ENCODE peak calls at places on chromosome X, in six cellular contexts. One of them, this sample, is unnamed.
A peak's percentile ranks its signal among the peaks of the same experiment; 100 is the strongest.

GRCh38 chrX:104172121-104172520 is 5.9 kb downstream of the FAM199X start:
- DNase-seq in stimulated activated CD8-positive, alpha-beta memory T cell treated with anti-CD3 and anti-CD28 coated beads, Interleukin-4, amount 100 ng/mL, for 24 hours: no peak
- DNase-seq in naive thymus-derived CD8-positive, alpha-beta T cell: no peak
- DNase-seq in activated CD8-positive, alpha-beta T cell treated with anti-CD3 and anti-CD28 coated beads for 36 hours: no peak
- DNase-seq in AG04449: no peak
- DNase-seq in astrocyte of the spinal cord: no peak
- DNase-seq in this sample: no peak

GRCh38 chrX:69307736-69308135 is 142.5 kb upstream of the PJA1 start:
- DNase-seq in activated CD8-positive, alpha-beta T cell treated with anti-CD3 and anti-CD28 coated beads for 36 hours: no peak
- DNase-seq in astrocyte of the spinal cord: no peak
- DNase-seq in stimulated activated CD8-positive, alpha-beta memory T cell treated with anti-CD3 and anti-CD28 coated beads, Interleukin-4, amount 100 ng/mL, for 24 hours: no peak
- DNase-seq in naive thymus-derived CD8-positive, alpha-beta T cell: no peak
- DNase-seq in AG04449: no peak
- DNase-seq in this sample: no peak

GRCh38 chrX:101220881-101221280 is 1.3 kb downstream of the DRP2 start:
- DNase-seq in naive thymus-derived CD8-positive, alpha-beta T cell: no peak
- DNase-seq in AG04449: no peak
- DNase-seq in activated CD8-positive, alpha-beta T cell treated with anti-CD3 and anti-CD28 coated beads for 36 hours: no peak
- DNase-seq in stimulated activated CD8-positive, alpha-beta memory T cell treated with anti-CD3 and anti-CD28 coated beads, Interleukin-4, amount 100 ng/mL, for 24 hours: no peak
- DNase-seq in astrocyte of the spinal cord: no peak
- DNase-seq in this sample: no peak

GRCh38 chrX:119990409-119990994 is 47.0 kb upstream of the NKAP start:
- DNase-seq in naive thymus-derived CD8-positive, alpha-beta T cell: no peak
- DNase-seq in activated CD8-positive, alpha-beta T cell treated with anti-CD3 and anti-CD28 coated beads for 36 hours: no peak
- DNase-seq in stimulated activated CD8-positive, alpha-beta memory T cell treated with anti-CD3 and anti-CD28 coated beads, Interleukin-4, amount 100 ng/mL, for 24 hours: no peak
- DNase-seq in astrocyte of the spinal cord: no peak
- DNase-seq in AG04449: no peak
- DNase-seq in this sample: no peak

GRCh38 chrX:131693359-131693758 is 149.5 kb downstream of the OR13H1 start:
- DNase-seq in stimulated activated CD8-positive, alpha-beta memory T cell treated with anti-CD3 and anti-CD28 coated beads, Interleukin-4, amount 100 ng/mL, for 24 hours: no peak
- DNase-seq in astrocyte of the spinal cord: no peak
- DNase-seq in naive thymus-derived CD8-positive, alpha-beta T cell: no peak
- DNase-seq in AG04449: no peak
- DNase-seq in activated CD8-positive, alpha-beta T cell treated with anti-CD3 and anti-CD28 coated beads for 36 hours: no peak
- DNase-seq in this sample: no peak

GRCh38 chrX:148043456-148043855 is 62.3 kb downstream of the FMR1NB start:
- DNase-seq in AG04449: no peak
- DNase-seq in astrocyte of the spinal cord: peak; percentile 19
- DNase-seq in naive thymus-derived CD8-positive, alpha-beta T cell: no peak
- DNase-seq in activated CD8-positive, alpha-beta T cell treated with anti-CD3 and anti-CD28 coated beads for 36 hours: peak; percentile 3
- DNase-seq in stimulated activated CD8-positive, alpha-beta memory T cell treated with anti-CD3 and anti-CD28 coated beads, Interleukin-4, amount 100 ng/mL, for 24 hours: no peak
- DNase-seq in this sample: no peak

GRCh38 chrX:154545673-154546274 is 872 bp downstream of the G6PD start:
- DNase-seq in astrocyte of the spinal cord: no peak
- DNase-seq in activated CD8-positive, alpha-beta T cell treated with anti-CD3 and anti-CD28 coated beads for 36 hours: no peak
- DNase-seq in stimulated activated CD8-positive, alpha-beta memory T cell treated with anti-CD3 and anti-CD28 coated beads, Interleukin-4, amount 100 ng/mL, for 24 hours: no peak
- DNase-seq in AG04449: no peak
- DNase-seq in naive thymus-derived CD8-positive, alpha-beta T cell: no peak
- DNase-seq in this sample: no peak

GRCh38 chrX:153445856-153446635 is at the start of gene TREX2:
- DNase-seq in AG04449: no peak
- DNase-seq in naive thymus-derived CD8-positive, alpha-beta T cell: no peak
- DNase-seq in astrocyte of the spinal cord: no peak
- DNase-seq in stimulated activated CD8-positive, alpha-beta memory T cell treated with anti-CD3 and anti-CD28 coated beads, Interleukin-4, amount 100 ng/mL, for 24 hours: no peak
- DNase-seq in activated CD8-positive, alpha-beta T cell treated with anti-CD3 and anti-CD28 coated beads for 36 hours: no peak
- DNase-seq in this sample: no peak

GRCh38 chrX:108735087-108735679 is 1.2 kb downstream of the IRS4 start:
- DNase-seq in astrocyte of the spinal cord: no peak
- DNase-seq in activated CD8-positive, alpha-beta T cell treated with anti-CD3 and anti-CD28 coated beads for 36 hours: no peak
- DNase-seq in naive thymus-derived CD8-positive, alpha-beta T cell: no peak
- DNase-seq in stimulated activated CD8-positive, alpha-beta memory T cell treated with anti-CD3 and anti-CD28 coated beads, Interleukin-4, amount 100 ng/mL, for 24 hours: no peak
- DNase-seq in AG04449: no peak
- DNase-seq in this sample: no peak

GRCh38 chrX:47093248-47093647 is 15.0 kb downstream of the RGN start:
- DNase-seq in astrocyte of the spinal cord: peak; percentile 22
- DNase-seq in naive thymus-derived CD8-positive, alpha-beta T cell: peak; percentile 1
- DNase-seq in activated CD8-positive, alpha-beta T cell treated with anti-CD3 and anti-CD28 coated beads for 36 hours: peak; percentile 26
- DNase-seq in stimulated activated CD8-positive, alpha-beta memory T cell treated with anti-CD3 and anti-CD28 coated beads, Interleukin-4, amount 100 ng/mL, for 24 hours: no peak
- DNase-seq in AG04449: no peak
- DNase-seq in this sample: peak; percentile 18